ENCODE peak calls at places on chromosomes 7 and 10, in six cellular contexts. One of them, this sample, is unnamed.

GRCh38 chr10:4241724-4242345 is 456.8 kb upstream of the KLF6 start:
- DNase-seq in neuronal stem cell: peak
- DNase-seq in A172: peak
- DNase-seq in GDM1: no peak
- DNase-seq in esophagus squamous epithelium: no peak
- DNase-seq in activated T-helper 1 cell treated with Interleukin-2 at 50 U/mL for 16 hours: no peak
- DNase-seq in this sample: peak

GRCh38 chr7:1211611-1212010 is 21.1 kb upstream of the UNCX start:
- DNase-seq in GDM1: no peak
- DNase-seq in esophagus squamous epithelium: no peak
- DNase-seq in activated T-helper 1 cell treated with Interleukin-2 at 50 U/mL for 16 hours: no peak
- DNase-seq in neuronal stem cell: no peak
- DNase-seq in A172: no peak
- DNase-seq in this sample: no peak

GRCh38 chr10:94293344-94293743 is 69.4 kb downstream of the NOC3L start:
- DNase-seq in GDM1: no peak
- DNase-seq in neuronal stem cell: no peak
- DNase-seq in esophagus squamous epithelium: no peak
- DNase-seq in A172: no peak
- DNase-seq in activated T-helper 1 cell treated with Interleukin-2 at 50 U/mL for 16 hours: no peak
- DNase-seq in this sample: no peak

GRCh38 chr7:96800824-96801223 is 91.2 kb upstream of the SEM1 start:
- DNase-seq in neuronal stem cell: no peak
- DNase-seq in esophagus squamous epithelium: no peak
- DNase-seq in GDM1: no peak
- DNase-seq in A172: no peak
- DNase-seq in activated T-helper 1 cell treated with Interleukin-2 at 50 U/mL for 16 hours: no peak
- DNase-seq in this sample: peak

GRCh38 chr7:120554960-120555571 is 282.1 kb downstream of the KCND2 start:
- DNase-seq in activated T-helper 1 cell treated with Interleukin-2 at 50 U/mL for 16 hours: no peak
- DNase-seq in GDM1: no peak
- DNase-seq in esophagus squamous epithelium: no peak
- DNase-seq in neuronal stem cell: peak
- DNase-seq in A172: peak
- DNase-seq in this sample: peak

GRCh38 chr7:50446542-50446960 is 3.6 kb downstream of the FIGNL1 start:
- DNase-seq in esophagus squamous epithelium: no peak
- DNase-seq in activated T-helper 1 cell treated with Interleukin-2 at 50 U/mL for 16 hours: no peak
- DNase-seq in A172: peak
- DNase-seq in neuronal stem cell: no peak
- DNase-seq in GDM1: no peak
- DNase-seq in this sample: peak

GRCh38 chr7:115649429-115649828 is 381.1 kb downstream of the TFEC start:
- DNase-seq in neuronal stem cell: no peak
- DNase-seq in activated T-helper 1 cell treated with Interleukin-2 at 50 U/mL for 16 hours: no peak
- DNase-seq in A172: no peak
- DNase-seq in esophagus squamous epithelium: no peak
- DNase-seq in GDM1: no peak
- DNase-seq in this sample: no peak

GRCh38 chr7:100588438-100588837 is 2.3 kb downstream of the FBXO24 start:
- DNase-seq in GDM1: peak
- DNase-seq in neuronal stem cell: no peak
- DNase-seq in esophagus squamous epithelium: no peak
- DNase-seq in activated T-helper 1 cell treated with Interleukin-2 at 50 U/mL for 16 hours: no peak
- DNase-seq in A172: no peak
- DNase-seq in this sample: peak

GRCh38 chr10:95382174-95382573 is 91.4 kb upstream of the PDLIM1 start:
- DNase-seq in GDM1: no peak
- DNase-seq in activated T-helper 1 cell treated with Interleukin-2 at 50 U/mL for 16 hours: no peak
- DNase-seq in esophagus squamous epithelium: no peak
- DNase-seq in neuronal stem cell: no peak
- DNase-seq in A172: no peak
- DNase-seq in this sample: no peak

GRCh38 chr7:151251328-151251925 is 2.9 kb upstream of the SMARCD3 start:
- DNase-seq in activated T-helper 1 cell treated with Interleukin-2 at 50 U/mL for 16 hours: no peak
- DNase-seq in GDM1: no peak
- DNase-seq in esophagus squamous epithelium: no peak
- DNase-seq in neuronal stem cell: peak
- DNase-seq in A172: no peak
- DNase-seq in this sample: peak

GRCh38 chr10:133481086-133481643 is 27.4 kb downstream of the SCART1 start:
- DNase-seq in A172: no peak
- DNase-seq in activated T-helper 1 cell treated with Interleukin-2 at 50 U/mL for 16 hours: no peak
- DNase-seq in esophagus squamous epithelium: no peak
- DNase-seq in GDM1: no peak
- DNase-seq in neuronal stem cell: no peak
- DNase-seq in this sample: no peak